ENCODE peak calls at places on chromosomes 3 and 15, in eight cellular contexts. I is hypothalamus; A is AG08396; K is activated T-helper 1 cell treated with anti-CD3 and anti-CD28 coated beads, Interleukin-12 subunit alpha, Interleukin-12 subunit beta, Interleukin-2, Interleukin-4 antibody, amounts not matched to agents 30 ng/mL and 10 ng/mL and 1 ng/mL, durations not matched to agents 14 hours and 24 hours and 36 hours; Z is HTR-8/SVneo; V is AG08395; X is Daoy; O is lung microvascular endothelial cell. T is an unnamed sample.

GRCh38 chr15:73052679-73053397 is 575 bp downstream of the NEO1 start:
- DNase-seq in I (peak; percentile 50), A (peak; percentile 41), K (no peak), Z (peak; percentile 77), V (peak; percentile 18), X (peak; percentile 67), O (peak; percentile 21), T (no peak)

GRCh38 chr15:25987638-25988037 is 124.5 kb upstream of the ATP10A start:
- DNase-seq in I (no peak), A (no peak), K (no peak), Z (no peak), V (no peak), X (no peak), O (no peak), T (no peak)

GRCh38 chr3:193389335-193389734 is 10.8 kb upstream of the ATP13A5 start:
- DNase-seq in I (no peak), A (no peak), K (no peak), Z (no peak), V (no peak), X (no peak), O (no peak), T (no peak)

GRCh38 chr3:15309662-15310335 is 22.6 kb downstream of the SH3BP5 start:
- DNase-seq in I (peak; percentile 61), A (no peak), K (no peak), Z (no peak), V (no peak), X (peak; percentile 32), O (peak; percentile 65), T (peak; percentile 48)

GRCh38 chr3:124606180-124606579 is 124.1 kb upstream of the UMPS start:
- DNase-seq in I (no peak), A (no peak), K (no peak), Z (no peak), V (no peak), X (no peak), O (no peak), T (no peak)

GRCh38 chr3:78988324-78988723 is 779.5 kb downstream of the ROBO1 start:
- DNase-seq in I (no peak), A (no peak), K (no peak), Z (no peak), V (peak; percentile 25), X (no peak), O (no peak), T (no peak)

GRCh38 chr15:90757461-90757860 is 40.3 kb downstream of the BLM start:
- DNase-seq in I (no peak), A (no peak), K (no peak), Z (no peak), V (no peak), X (no peak), O (peak; percentile 26), T (no peak)

GRCh38 chr3:10753964-10754363 is 62.1 kb upstream of the SLC6A11 start:
- DNase-seq in I (no peak), A (peak; percentile 71), K (peak; percentile 15), Z (peak; percentile 44), V (peak; percentile 54), X (peak; percentile 57), O (peak; percentile 59), T (peak; percentile 13)

GRCh38 chr3:49916686-49917085 is 12.9 kb downstream of the MON1A start:
- DNase-seq in I (no peak), A (peak; percentile 44), K (no peak), Z (peak; percentile 27), V (peak; percentile 71), X (no peak), O (no peak), T (no peak)

GRCh38 chr3:165339753-165340152 is 143.6 kb upstream of the SLITRK3 start:
- DNase-seq in I (no peak), A (no peak), K (no peak), Z (peak; percentile 32), V (no peak), X (no peak), O (no peak), T (no peak)

GRCh38 chr3:148863814-148864213 is 1.3 kb upstream of the CPA3 start:
- DNase-seq in I (no peak), A (no peak), K (no peak), Z (no peak), V (no peak), X (no peak), O (no peak), T (no peak)

GRCh38 chr3:57743511-57743910 is 12.6 kb upstream of the SLMAP start:
- DNase-seq in I (no peak), A (no peak), K (no peak), Z (no peak), V (no peak), X (no peak), O (no peak), T (no peak)

GRCh38 chr3:181699171-181699903 is 12.4 kb upstream of the SOX2 start:
- DNase-seq in I (peak; percentile 41), A (no peak), K (no peak), Z (no peak), V (no peak), X (no peak), O (no peak), T (no peak)

GRCh38 chr15:65171428-65171827 is 13.7 kb downstream of the CLPX start:
- DNase-seq in I (no peak), A (no peak), K (no peak), Z (no peak), V (no peak), X (no peak), O (no peak), T (no peak)

GRCh38 chr15:98800437-98801233 is 152.3 kb downstream of the IGF1R start:
- DNase-seq in I (peak; percentile 65), A (peak; percentile 68), K (no peak), Z (peak; percentile 60), V (peak; percentile 71), X (peak; percentile 89), O (peak; percentile 81), T (peak; percentile 91)

GRCh38 chr15:39828374-39828931 is 45.8 kb upstream of the FSIP1 start:
- DNase-seq in I (peak; percentile 19), A (no peak), K (no peak), Z (no peak), V (no peak), X (peak; percentile 15), O (peak; percentile 16), T (no peak)

GRCh38 chr3:46318207-46318606 is 35.7 kb upstream of the CCR2 start:
- DNase-seq in I (no peak), A (no peak), K (no peak), Z (no peak), V (no peak), X (no peak), O (no peak), T (no peak)

GRCh38 chr3:11145888-11146287 is 8.4 kb upstream of the HRH1 start:
- DNase-seq in I (no peak), A (peak; percentile 48), K (no peak), Z (peak; percentile 62), V (peak; percentile 52), X (peak; percentile 78), O (peak; percentile 41), T (no peak)

GRCh38 chr3:17195192-17195611 is 310.4 kb downstream of the PLCL2 start:
- DNase-seq in I (peak; percentile 54), A (no peak), K (no peak), Z (no peak), V (peak; percentile 13), X (peak; percentile 56), O (no peak), T (no peak)

GRCh38 chr3:111252795-111253194 is 181.2 kb downstream of the NECTIN3 start:
- DNase-seq in I (no peak), A (peak; percentile 57), K (no peak), Z (no peak), V (peak; percentile 62), X (peak; percentile 15), O (peak; percentile 4), T (no peak)

GRCh38 chr3:113166719-113167492 is 44.5 kb upstream of the BOC start:
- DNase-seq in I (peak; percentile 34), A (peak; percentile 47), K (no peak), Z (peak; percentile 34), V (peak; percentile 64), X (peak; percentile 61), O (no peak), T (no peak)

GRCh38 chr3:56799251-56799882 is 2.4 kb downstream of the ARHGEF3 start:
- DNase-seq in I (no peak), A (peak; percentile 52), K (no peak), Z (peak; percentile 40), V (peak; percentile 45), X (no peak), O (peak; percentile 82), T (peak; percentile 47)

GRCh38 chr3:188827593-188827992 is 344.2 kb upstream of the TPRG1 start:
- DNase-seq in I (no peak), A (no peak), K (no peak), Z (peak; percentile 21), V (peak; percentile 7), X (no peak), O (peak; percentile 87), T (no peak)

GRCh38 chr3:188319569-188319968 is 165.6 kb downstream of the LPP start:
- DNase-seq in I (no peak), A (no peak), K (no peak), Z (no peak), V (peak; percentile 7), X (no peak), O (peak; percentile 27), T (no peak)

GRCh38 chr3:20147374-20147773 is 38.6 kb downstream of the SGO1 start:
- DNase-seq in I (no peak), A (no peak), K (no peak), Z (no peak), V (no peak), X (no peak), O (no peak), T (no peak)

GRCh38 chr3:193929373-193929772 is 206.6 kb upstream of the HES1 start:
- DNase-seq in I (no peak), A (no peak), K (no peak), Z (no peak), V (no peak), X (no peak), O (no peak), T (no peak)

GRCh38 chr15:73873889-73874511 is 636 bp downstream of the TBC1D21 start:
- DNase-seq in I (no peak), A (peak; percentile 46), K (peak; percentile 4), Z (peak; percentile 39), V (peak; percentile 58), X (peak; percentile 30), O (peak; percentile 75), T (no peak)

GRCh38 chr3:32391643-32392529 is at the start of gene CMTM7:
- DNase-seq in I (no peak), A (peak; percentile 86), K (peak; percentile 66), Z (peak; percentile 60), V (peak; percentile 72), X (peak; percentile 74), O (peak; percentile 71), T (peak; percentile 15)

GRCh38 chr3:67790043-67790442 is 135.6 kb upstream of the SUCLG2 start:
- DNase-seq in I (peak; percentile 37), A (peak; percentile 45), K (peak; percentile 33), Z (peak; percentile 52), V (peak; percentile 60), X (peak; percentile 11), O (peak; percentile 78), T (peak; percentile 13)

GRCh38 chr3:136146981-136147729 is 49.0 kb downstream of the MSL2 start:
- DNase-seq in I (no peak), A (no peak), K (no peak), Z (no peak), V (no peak), X (peak; percentile 30), O (no peak), T (no peak)

GRCh38 chr3:156291269-156292123 is 171.1 kb downstream of the KCNAB1 start:
- DNase-seq in I (peak; percentile 30), A (peak; percentile 18), K (no peak), Z (peak; percentile 6), V (peak; percentile 12), X (peak; percentile 42), O (no peak), T (no peak)

GRCh38 chr15:90987561-90988141 is 6.7 kb downstream of the PRC1 start:
- DNase-seq in I (no peak), A (no peak), K (no peak), Z (no peak), V (no peak), X (no peak), O (no peak), T (no peak)

T was measured in pulmonary artery endothelial cell.